ENCODE peak calls at places on chromosomes 5 and 9, in five cellular contexts. U is NT2/D1; C is left ventricle myocardium inferior; T is CD4-positive, alpha-beta memory T cell; R is body of pancreas. O is an unnamed sample.

GRCh38 chr9:129333961-129334743 is 156.1 kb upstream of the IER5L start:
- DNase-seq in U (peak; percentile 93), C (peak; percentile 93), T (no peak), R (peak; percentile 97), O (no peak)

GRCh38 chr5:124576848-124577409 is 169.5 kb downstream of the ZNF608 start:
- DNase-seq in U (no peak), C (no peak), T (no peak), R (no peak), O (no peak)

GRCh38 chr5:12023614-12024241 is 119.5 kb upstream of the CTNND2 start:
- DNase-seq in U (peak; percentile 30), C (no peak), T (no peak), R (peak; percentile 7), O (no peak)

GRCh38 chr9:34954225-34954624 is 3.9 kb upstream of the PHF24 start:
- DNase-seq in U (no peak), C (no peak), T (no peak), R (no peak), O (no peak)

GRCh38 chr9:87206064-87206661 is 258.9 kb upstream of the GAS1 start:
- DNase-seq in U (no peak), C (no peak), T (no peak), R (no peak), O (no peak)

GRCh38 chr5:146130440-146131045 is 25.2 kb upstream of the PLAC8L1 start:
- DNase-seq in U (no peak), C (no peak), T (no peak), R (no peak), O (no peak)

GRCh38 chr9:128920381-128921058 is at the start of gene PHYHD1:
- DNase-seq in U (no peak), C (peak; percentile 81), T (no peak), R (peak; percentile 91), O (no peak)

GRCh38 chr9:123329329-123329955 is 26.6 kb upstream of the CRB2 start:
- DNase-seq in U (no peak), C (no peak), T (no peak), R (peak; percentile 38), O (no peak)

GRCh38 chr5:6026766-6027165 is 351.6 kb downstream of the MED10 start:
- DNase-seq in U (no peak), C (no peak), T (no peak), R (peak; percentile 13), O (no peak)

GRCh38 chr9:136039488-136039887 is 55.6 kb downstream of the NACC2 start:
- DNase-seq in U (no peak), C (no peak), T (no peak), R (no peak), O (no peak)

GRCh38 chr5:141617128-141617527 is 1.7 kb downstream of the DIAPH1 start:
- DNase-seq in U (no peak), C (no peak), T (no peak), R (no peak), O (no peak)

GRCh38 chr9:37187713-37188439 is 67.5 kb downstream of the ZCCHC7 start:
- DNase-seq in U (no peak), C (no peak), T (no peak), R (no peak), O (no peak)

DNA sequence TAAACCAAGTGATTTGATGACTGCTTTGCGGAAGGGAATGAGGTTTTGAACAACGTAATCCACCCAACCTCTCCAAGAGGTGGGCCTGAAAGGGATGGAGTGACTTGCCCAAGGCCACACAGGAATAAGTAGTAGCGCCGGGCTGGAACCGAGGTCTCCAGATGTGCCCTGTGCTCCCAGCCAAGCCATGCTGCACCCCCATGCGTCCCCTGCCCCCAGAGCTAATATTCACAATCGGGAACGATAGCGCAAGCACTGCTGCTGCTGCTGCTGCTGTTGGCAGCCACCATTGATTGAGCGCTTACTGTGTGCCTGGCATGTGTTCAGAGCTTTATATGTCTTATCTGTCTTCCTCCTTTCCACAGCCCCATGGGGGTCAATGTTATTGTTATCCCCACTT is 43.9 kb downstream of the AMBP start:
- DNase-seq in U (no peak), C (no peak), T (no peak), R (peak; percentile 3), O (no peak)
- H3K9me3 ChIP-seq in U (no peaks in the 10 kb centered on the region), C (peaks cover 8% of the 10 kb centered on the region), T (no peaks in the 10 kb centered on the region), R (no peaks in the 10 kb centered on the region), O (no peaks in the 10 kb centered on the region)

GRCh38 chr9:109817846-109818472 is 38.0 kb downstream of the PALM2AKAP2 start:
- DNase-seq in U (peak; percentile 91), C (no peak), T (no peak), R (peak; percentile 80), O (no peak)
- H3K4me3 ChIP-seq in U (no peak overlapping the region), C (peak overlapping the region; percentile 2), T (no peak overlapping the region), R (no peak overlapping the region), O (no peak overlapping the region)

DNA sequence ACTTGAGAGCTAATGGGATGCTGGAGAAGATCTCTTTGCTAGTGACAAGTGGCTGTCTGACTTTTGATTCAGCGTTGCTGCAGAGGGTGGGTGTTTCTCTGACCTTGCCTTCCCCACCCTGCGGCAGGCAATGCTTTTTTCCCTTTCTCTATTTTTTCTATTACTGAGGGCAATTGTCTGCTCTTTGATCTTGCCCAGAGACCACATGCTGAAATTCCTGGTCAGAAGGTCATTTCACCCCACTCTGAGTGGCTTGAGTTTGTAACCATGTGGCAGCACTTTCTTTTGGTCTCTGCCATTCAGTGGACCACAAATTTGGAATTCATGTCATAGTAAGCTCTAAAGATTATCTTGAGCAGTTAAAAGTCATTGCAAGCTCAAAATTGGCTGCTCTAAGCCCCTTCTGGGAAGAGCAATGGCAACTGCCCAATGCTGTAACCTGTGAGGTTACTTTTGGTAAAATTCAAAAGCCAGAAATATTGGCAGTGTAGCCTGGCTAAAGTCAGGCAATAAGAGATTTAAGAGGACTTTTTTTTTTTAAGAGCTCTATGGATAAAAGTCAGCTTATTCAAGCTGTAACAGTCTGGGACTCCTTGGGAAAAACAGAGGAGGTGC is 30.4 kb upstream of the MTMR12 start:
- DNase-seq in U (no peak), C (no peak), T (no peak), R (no peak), O (no peak)
- H3K9me3 ChIP-seq in U (peaks cover 49% of the 10 kb centered on the region), C (peaks cover 27% of the 10 kb centered on the region), T (no peaks in the 10 kb centered on the region), R (no peaks in the 10 kb centered on the region), O (no peaks in the 10 kb centered on the region)

GRCh38 chr5:151022511-151023018 is 2.2 kb downstream of the GPX3 start:
- DNase-seq in U (no peak), C (no peak), T (no peak), R (no peak), O (no peak)
- H3K4me3 ChIP-seq in U (no peak overlapping the region), C (peak overlapping the region; percentile 97), T (no peak overlapping the region), R (no peak overlapping the region), O (no peak overlapping the region)

O was measured in CD8-positive, alpha-beta memory T cell.